ENCODE peak calls at places on chromosomes 4 and X, in seven cellular contexts. R, Q, G, N, F, D and B are unnamed samples.

GRCh38 chrX:69307736-69308135 is 142.5 kb upstream of the PJA1 start:
- DNase-seq in N (no peak), F (no peak), Q (no peak), D (no peak), R (no peak), G (no peak), B (no peak)

GRCh38 chr4:13329340-13329850 is 154.7 kb downstream of the RAB28 start:
- DNase-seq in N (no peak), Q (no peak), F (no peak), D (no peak), G (no peak), R (no peak), B (no peak)

GRCh38 chrX:80765226-80765625 is 44.5 kb downstream of the BRWD3 start:
- DNase-seq in R (no peak), F (no peak), G (no peak), N (no peak), Q (peak), D (no peak), B (no peak)

GRCh38 chrX:40127052-40127451 is 29.3 kb upstream of the BCOR start:
- DNase-seq in N (no peak), D (no peak), Q (no peak), G (no peak), R (no peak), F (no peak), B (no peak)

GRCh38 chrX:27008486-27008885 is 454.7 kb downstream of the PPP4R3C start:
- DNase-seq in Q (no peak), D (no peak), N (no peak), F (no peak), R (no peak), G (no peak), B (no peak)

GRCh38 chr4:13544556-13545393 is 467 bp upstream of the NKX3-2 start:
- DNase-seq in F (peak), G (peak), D (no peak), R (peak), Q (peak), N (peak), B (peak)

GRCh38 chrX:131288738-131289511 is at the start of gene IGSF1:
- DNase-seq in F (no peak), G (no peak), N (peak), R (no peak), D (peak), Q (peak), B (peak)

GRCh38 chr4:8281519-8282133 is 12.1 kb downstream of the HTRA3 start:
- DNase-seq in G (no peak), N (peak), F (peak), Q (no peak), R (no peak), D (no peak), B (peak)

GRCh38 chr4:67327245-67327860 is 217.9 kb downstream of the CENPC start:
- DNase-seq in N (no peak), Q (peak), D (no peak), G (no peak), R (peak), F (no peak), B (peak)

GRCh38 chr4:112370466-112370865 is 73.3 kb downstream of the ALPK1 start:
- DNase-seq in Q (no peak), G (no peak), N (no peak), D (no peak), F (no peak), R (no peak), B (no peak)

GRCh38 chr4:13089659-13089998 is 394.5 kb downstream of the RAB28 start:
- DNase-seq in D (no peak), F (no peak), Q (no peak), R (no peak), G (no peak), N (no peak), B (peak)

GRCh38 chr4:71769434-71769833 is 14.4 kb downstream of the GC start:
- DNase-seq in Q (no peak), F (no peak), R (no peak), G (no peak), N (no peak), D (no peak), B (no peak)

GRCh38 chr4:169229571-169230028 is 41.2 kb downstream of the SH3RF1 start:
- DNase-seq in G (no peak), D (no peak), F (no peak), N (no peak), R (no peak), Q (peak), B (no peak)

GRCh38 chrX:20089845-20090244 is 26.9 kb downstream of the MAP7D2 start:
- DNase-seq in N (no peak), G (no peak), R (no peak), Q (no peak), F (no peak), D (no peak), B (no peak)

GRCh38 chr4:146023334-146023967 is 84.8 kb upstream of the ZNF827 start:
- DNase-seq in N (no peak), D (no peak), R (no peak), Q (no peak), F (no peak), G (no peak), B (no peak)

GRCh38 chrX:9681422-9681821 is 84.2 kb downstream of the GPR143 start:
- DNase-seq in R (no peak), Q (peak), N (no peak), D (no peak), F (no peak), G (no peak), B (no peak)

GRCh38 chrX:10045327-10046000 is 78.3 kb downstream of the CLDN34 start:
- DNase-seq in D (no peak), R (peak), N (peak), Q (no peak), F (no peak), G (no peak), B (no peak)

GRCh38 chrX:119763175-119763574 is 4.8 kb downstream of the SOWAHD start:
- DNase-seq in D (no peak), R (no peak), F (no peak), G (no peak), Q (peak), N (no peak), B (no peak)

GRCh38 chr4:30264465-30264864 is 455.7 kb upstream of the PCDH7 start:
- DNase-seq in G (no peak), F (peak), R (no peak), N (no peak), D (no peak), Q (no peak), B (no peak)

GRCh38 chr4:169898095-169898494 is 128.1 kb downstream of the MFAP3L start:
- DNase-seq in Q (no peak), D (no peak), R (no peak), N (no peak), G (no peak), F (no peak), B (no peak)

GRCh38 chr4:36348403-36348938 is 67.1 kb downstream of the DTHD1 start:
- DNase-seq in N (no peak), R (no peak), D (no peak), G (no peak), Q (no peak), F (no peak), B (no peak)
- H3K27ac ChIP-seq in N (no peak), R (no peak), D (peak), G (no peak), Q (no peak), F (peak), B (peak)

GRCh38 chr4:81806485-81806884 is 334.8 kb upstream of the RASGEF1B start:
- DNase-seq in R (no peak), F (no peak), D (no peak), G (no peak), Q (no peak), N (no peak), B (no peak)
- H3K27ac ChIP-seq in R (no peak), F (no peak), D (no peak), G (no peak), Q (no peak), N (no peak), B (no peak)

GRCh38 chr4:90495936-90496335 is 368.7 kb downstream of the CCSER1 start:
- DNase-seq in R (no peak), F (no peak), G (no peak), N (no peak), D (no peak), Q (peak), B (no peak)
- H3K27ac ChIP-seq in R (no peak), F (no peak), G (no peak), N (no peak), D (no peak), Q (no peak), B (no peak)

DNA sequence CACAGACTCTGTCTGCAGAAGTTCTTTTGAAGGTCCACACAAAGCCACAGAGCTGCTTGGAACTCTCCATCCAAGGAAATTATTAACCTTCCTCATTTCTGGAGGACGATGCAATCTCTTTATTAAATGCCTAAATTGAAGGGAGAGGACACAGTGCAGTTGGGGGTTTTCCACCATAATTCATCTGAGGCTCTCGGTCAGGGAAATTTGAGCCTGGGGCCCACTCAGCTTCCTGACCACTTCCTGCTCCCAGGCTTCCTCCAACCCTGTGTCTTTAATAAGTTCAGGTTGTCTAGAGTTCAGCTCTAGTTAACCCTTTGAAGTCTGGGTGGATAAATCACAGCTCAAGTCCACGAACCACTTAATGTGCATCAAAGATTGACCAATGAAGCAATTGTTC is 58.5 kb downstream of the PRPS1 start:
- DNase-seq in G (no peak), D (no peak), N (no peak), F (no peak), R (no peak), Q (peak), B (no peak)
- H3K27ac ChIP-seq in G (no peak), D (no peak), N (no peak), F (no peak), R (peak), Q (peak), B (peak)

DNA sequence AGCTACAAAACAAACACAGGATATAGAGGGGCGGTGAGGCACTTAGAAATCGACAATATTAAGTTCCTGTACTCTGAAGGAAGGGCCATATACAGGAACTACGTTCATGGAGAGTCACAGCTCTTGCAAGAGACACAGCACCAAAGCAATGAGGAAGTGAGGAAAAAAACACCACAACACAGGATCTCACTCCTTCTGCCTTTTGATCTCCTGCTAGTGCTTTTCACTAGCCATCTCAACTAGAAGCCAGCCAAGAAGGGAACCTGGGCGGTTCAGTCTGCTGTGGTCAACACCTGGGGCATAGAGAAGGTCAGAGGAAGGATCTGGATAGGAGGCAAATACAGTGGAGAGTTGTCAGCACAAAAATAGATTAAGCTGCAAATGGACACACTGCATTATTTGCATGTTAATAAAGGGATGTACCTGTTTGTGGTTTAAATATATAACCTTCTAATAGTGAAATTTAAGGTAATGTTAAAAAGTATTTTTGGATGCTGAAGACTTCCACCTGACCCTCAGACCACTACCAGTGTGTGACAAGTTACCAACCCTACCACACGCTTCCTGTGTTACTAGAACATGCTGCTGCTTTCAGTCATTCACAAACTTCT is 104.6 kb downstream of the DTHD1 start:
- DNase-seq in G (no peak), R (no peak), N (no peak), Q (no peak), F (no peak), D (no peak), B (no peak)
- H3K27ac ChIP-seq in G (peak), R (no peak), N (no peak), Q (no peak), F (no peak), D (no peak), B (no peak)

GRCh38 chr4:38670061-38670894 is 6.3 kb downstream of the KLF3 start:
- DNase-seq in N (no peak), Q (no peak), R (no peak), G (no peak), F (no peak), D (no peak), B (no peak)
- H3K27ac ChIP-seq in N (peak), Q (no peak), R (peak), G (peak), F (peak), D (peak), B (peak)